ENCODE peak calls at places on chromosomes 1 and 21, in eight cellular contexts. X, O, L, D, Q, B, H and U are unnamed samples.
A peak's percentile ranks its signal among the peaks of the same experiment; 100 is the strongest.

GRCh38 chr21:42841156-42841915 is 38.0 kb downstream of the WDR4 start:
- DNase-seq in D (no peak), Q (no peak), X (no peak), H (no peak), O (no peak), B (no peak), L (no peak), U (peak; percentile 8)

GRCh38 chr1:58896211-58897183 is 112.7 kb upstream of the JUN start:
- DNase-seq in O (no peak), L (no peak), B (peak; percentile 60), Q (no peak), D (peak; percentile 87), X (no peak), H (no peak), U (no peak)

GRCh38 chr1:20343149-20343936 is 52.7 kb downstream of the VWA5B1 start:
- DNase-seq in O (peak; percentile 61), L (no peak), B (peak; percentile 19), X (peak; percentile 31), H (peak; percentile 95), D (no peak), Q (peak; percentile 14), U (no peak)

GRCh38 chr21:24200052-24200451 is 1407.2 kb downstream of the MRPL39 start:
- DNase-seq in D (no peak), B (no peak), Q (no peak), L (no peak), X (no peak), O (no peak), H (no peak), U (no peak)

GRCh38 chr1:204493882-204494280 is 724 bp downstream of the PIK3C2B start:
- DNase-seq in H (peak; percentile 69), X (no peak), L (no peak), B (peak; percentile 57), D (peak; percentile 89), Q (peak; percentile 49), O (no peak), U (no peak)

GRCh38 chr1:65449214-65449823 is 28.9 kb downstream of the LEPR start:
- DNase-seq in O (no peak), D (no peak), L (no peak), B (no peak), Q (no peak), H (no peak), X (no peak), U (no peak)

GRCh38 chr1:212605441-212605976 is 3.1 kb upstream of the ATF3 start:
- DNase-seq in B (no peak), H (no peak), O (no peak), X (no peak), D (no peak), Q (no peak), L (no peak), U (no peak)

GRCh38 chr1:147627435-147628110 is 42.8 kb downstream of the ACP6 start:
- DNase-seq in X (peak; percentile 44), L (no peak), O (peak; percentile 49), H (peak; percentile 60), B (peak; percentile 34), D (peak; percentile 49), Q (peak; percentile 27), U (no peak)

GRCh38 chr21:39885119-39885848 is 18.0 kb downstream of the PCP4 start:
- DNase-seq in H (no peak), O (no peak), Q (no peak), L (no peak), D (peak; percentile 24), X (no peak), B (peak; percentile 46), U (no peak)

GRCh38 chr1:44808938-44809917 is 905 bp downstream of the BTBD19 start:
- DNase-seq in O (no peak), X (peak; percentile 88), Q (peak; percentile 84), B (peak; percentile 60), H (peak; percentile 82), L (no peak), D (peak; percentile 68), U (no peak)

GRCh38 chr1:192270398-192270797 is 46.4 kb upstream of the RGS21 start:
- DNase-seq in H (no peak), O (no peak), B (no peak), X (no peak), D (no peak), Q (no peak), L (no peak), U (no peak)

GRCh38 chr21:17370750-17371325 is 142.0 kb upstream of the CXADR start:
- DNase-seq in H (no peak), O (no peak), Q (no peak), D (no peak), X (no peak), B (no peak), L (no peak), U (no peak)

GRCh38 chr1:220813013-220813412 is 26.3 kb downstream of the MTARC1 start:
- DNase-seq in Q (no peak), B (no peak), D (no peak), H (no peak), X (no peak), L (no peak), O (no peak), U (no peak)

GRCh38 chr21:21188513-21189188 is 190.4 kb downstream of the NCAM2 start:
- DNase-seq in B (no peak), D (no peak), O (no peak), Q (no peak), X (no peak), L (no peak), H (no peak), U (no peak)

GRCh38 chr1:22949807-22950462 is 22.7 kb downstream of the LACTBL1 start:
- DNase-seq in X (no peak), O (no peak), Q (no peak), H (no peak), B (no peak), D (no peak), L (no peak), U (no peak)

GRCh38 chr1:238336531-238336930 is 445.8 kb upstream of the ZP4 start:
- DNase-seq in D (no peak), O (no peak), L (no peak), Q (no peak), H (no peak), X (no peak), B (no peak), U (no peak)

GRCh38 chr1:121519042-121519755 is 334.4 kb downstream of the SRGAP2C start:
- DNase-seq in H (peak; percentile 94), Q (peak; percentile 75), O (peak; percentile 74), B (peak; percentile 23), D (peak; percentile 58), X (peak; percentile 88), L (peak; percentile 72), U (no peak)

GRCh38 chr1:108107658-108108057 is 92.5 kb downstream of the SLC25A24 start:
- DNase-seq in Q (no peak), B (no peak), H (no peak), D (no peak), O (no peak), X (peak; percentile 49), L (no peak), U (no peak)